ENCODE peak calls at places on chromosomes 3 and 15, in four cellular contexts. P, V, O and B are unnamed samples.

GRCh38 chr15:35671197-35671596 is 125.2 kb upstream of the DPH6 start:
- DNase-seq in V (no peak), O (no peak), P (no peak), B (no peak)

GRCh38 chr3:184813357-184813756 is 1.4 kb downstream of the VPS8 start:
- DNase-seq in P (no peak), V (no peak), O (no peak), B (no peak)

GRCh38 chr15:31393441-31394091 is 66.9 kb downstream of the KLF13 start:
- DNase-seq in P (no peak), O (peak), V (no peak), B (no peak)

GRCh38 chr3:122493296-122493695 is 21.4 kb downstream of the KPNA1 start:
- DNase-seq in V (peak), O (no peak), P (no peak), B (no peak)

GRCh38 chr15:68411276-68411675 is 20.7 kb downstream of the ITGA11 start:
- DNase-seq in O (no peak), V (no peak), P (no peak), B (no peak)

GRCh38 chr3:120357807-120358206 is 8.7 kb upstream of the LRRC58 start:
- DNase-seq in V (no peak), O (no peak), P (no peak), B (no peak)

GRCh38 chr3:132145833-132146232 is 111.0 kb upstream of the CPNE4 start:
- DNase-seq in V (peak), P (no peak), O (no peak), B (peak)

GRCh38 chr3:195054311-195054710 is 216.6 kb downstream of the XXYLT1 start:
- DNase-seq in V (no peak), O (no peak), P (no peak), B (no peak)

GRCh38 chr15:77546050-77546501 is 86.6 kb downstream of the LINGO1 start:
- DNase-seq in V (peak), O (peak), P (no peak), B (peak)

GRCh38 chr3:58414538-58415197 is 19.0 kb downstream of the PDHB start:
- DNase-seq in P (no peak), O (peak), V (peak), B (peak)

GRCh38 chr3:167909443-167910287 is 174.1 kb downstream of the SERPINI1 start:
- DNase-seq in P (no peak), V (no peak), O (no peak), B (no peak)

GRCh38 chr15:97960364-97961066 is at the start of gene ARRDC4:
- DNase-seq in P (no peak), O (peak), V (peak), B (peak)

GRCh38 chr15:97959738-97960363 is 652 bp upstream of the ARRDC4 start:
- DNase-seq in V (no peak), P (no peak), O (peak), B (no peak)

GRCh38 chr15:97963779-97964178 is 3.3 kb downstream of the ARRDC4 start:
- DNase-seq in P (no peak), O (no peak), V (no peak), B (no peak)

GRCh38 chr15:97962263-97962662 is 1.8 kb downstream of the ARRDC4 start:
- DNase-seq in V (no peak), O (no peak), P (no peak), B (no peak)

DNA sequence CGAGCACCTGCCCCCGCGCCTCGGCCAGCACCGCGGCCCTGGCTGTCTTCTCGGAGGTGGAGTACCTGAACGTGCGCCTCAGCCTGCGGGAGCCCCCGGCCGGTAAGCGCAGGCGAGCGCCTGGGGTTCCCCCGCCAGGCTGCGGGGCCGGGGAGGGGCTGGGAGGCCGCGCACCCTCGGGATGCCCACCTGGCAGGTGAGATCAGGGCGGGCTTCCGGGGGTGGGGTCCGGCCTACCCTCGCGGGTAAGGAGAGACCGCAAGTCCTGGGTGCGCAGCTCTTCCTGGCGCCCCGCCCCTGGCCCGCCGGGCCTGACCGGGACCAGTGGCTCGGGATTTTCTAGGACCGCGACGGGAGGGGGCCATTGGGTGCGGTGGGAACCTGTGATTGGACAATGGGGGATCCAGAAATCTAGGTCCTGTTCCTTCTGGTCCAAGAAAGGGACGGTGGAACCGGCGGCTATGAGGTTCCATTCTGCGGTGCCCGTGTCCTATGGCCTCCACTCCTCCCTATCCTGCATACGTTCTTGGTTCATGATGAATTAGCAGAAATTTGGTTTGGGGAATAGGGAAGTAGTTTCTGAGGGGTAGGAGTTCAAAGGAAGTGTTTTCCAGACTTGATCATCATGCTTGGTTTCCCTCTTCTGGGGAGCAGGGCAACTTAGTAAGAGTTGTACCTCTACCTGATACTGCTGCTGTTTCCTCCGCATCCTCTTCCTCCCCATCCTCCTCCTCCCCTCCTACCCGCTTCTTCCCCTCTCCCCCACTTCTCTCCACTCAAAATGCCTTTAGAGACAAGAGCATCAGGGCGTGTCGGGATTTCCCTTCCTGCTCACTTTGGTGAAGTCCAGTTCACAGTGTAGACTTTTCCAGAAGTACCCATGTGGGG is 808 bp downstream of the ARRDC4 start:
- DNase-seq in O (peak), P (no peak), V (peak), B (no peak)
- TF ChIP-seq ELK1 in O (no peak), P (no peak), V (no peak), B (no peak)

GRCh38 chr3:76203578-76203977 is 418.2 kb upstream of the ZNF717 start:
- DNase-seq in O (no peak), P (no peak), V (no peak), B (no peak)

GRCh38 chr3:76198086-76198485 is 412.7 kb upstream of the ZNF717 start:
- DNase-seq in O (no peak), P (no peak), V (no peak), B (no peak)

DNA sequence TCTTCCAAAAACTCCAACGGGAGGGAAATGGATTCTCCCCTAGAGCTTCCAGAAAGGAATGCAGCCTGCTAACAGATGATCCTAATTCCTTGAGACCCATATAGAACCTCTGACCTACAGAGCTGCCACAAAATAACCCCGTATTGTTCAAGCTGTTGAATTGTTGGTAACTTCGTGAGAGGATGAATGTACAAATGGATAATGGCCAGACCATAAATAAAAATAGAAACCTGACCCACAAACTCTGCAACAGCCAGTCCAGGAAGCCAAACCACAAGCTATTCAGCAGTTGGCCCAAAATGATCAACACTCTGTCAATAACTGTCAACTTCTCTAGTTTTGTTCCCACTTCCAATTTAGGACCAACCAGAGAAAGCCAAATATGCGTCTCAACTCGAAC is 414.0 kb upstream of the ZNF717 start:
- DNase-seq in P (no peak), O (no peak), V (no peak), B (no peak)
- TF ChIP-seq ELK1 in P (no peak), O (no peak), V (no peak), B (no peak)

GRCh38 chr3:50317303-50317702 is 5.2 kb downstream of the HYAL2 start:
- DNase-seq in O (no peak), V (no peak), P (no peak), B (no peak)

GRCh38 chr3:50314816-50315215 is 7.7 kb downstream of the HYAL2 start:
- DNase-seq in V (no peak), O (no peak), P (no peak), B (no peak)

GRCh38 chr3:50318163-50318562 is 4.4 kb downstream of the HYAL2 start:
- DNase-seq in P (no peak), V (no peak), O (no peak), B (no peak)

GRCh38 chr3:50318615-50319014 is 3.9 kb downstream of the HYAL2 start:
- DNase-seq in O (no peak), P (no peak), V (no peak), B (no peak)

DNA sequence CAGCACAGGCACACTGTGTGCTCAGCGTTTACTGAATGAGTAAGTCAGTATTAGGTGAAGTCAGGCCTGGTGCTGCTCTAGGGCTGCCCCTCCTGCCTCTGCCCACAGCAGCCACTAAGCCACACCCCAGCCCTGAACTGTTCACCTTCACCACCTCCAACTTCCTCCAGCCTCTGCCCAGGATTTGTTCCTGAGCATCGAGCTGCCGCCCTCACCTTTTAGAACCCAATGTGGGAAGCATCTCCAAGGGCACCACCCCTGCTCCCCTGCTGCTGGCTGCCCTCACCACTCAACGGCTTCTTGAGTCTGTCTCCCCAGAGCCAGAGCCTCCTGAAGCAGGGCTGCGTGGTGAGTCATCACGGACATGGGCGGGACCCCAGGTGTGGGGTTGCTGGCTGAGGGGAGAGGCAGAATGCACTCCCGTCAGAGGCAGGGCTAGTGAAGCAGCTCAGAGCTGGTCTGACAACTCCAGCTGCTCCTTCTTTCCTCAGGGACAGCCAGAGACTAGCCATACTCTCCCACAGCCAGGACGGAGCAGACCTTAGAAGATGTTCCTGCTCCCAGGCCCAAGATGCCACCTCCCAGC is 5.8 kb downstream of the HYAL2 start:
- DNase-seq in V (peak), O (peak), P (no peak), B (no peak)
- TF ChIP-seq ELK1 in V (no peak), O (no peak), P (no peak), B (no peak)

DNA sequence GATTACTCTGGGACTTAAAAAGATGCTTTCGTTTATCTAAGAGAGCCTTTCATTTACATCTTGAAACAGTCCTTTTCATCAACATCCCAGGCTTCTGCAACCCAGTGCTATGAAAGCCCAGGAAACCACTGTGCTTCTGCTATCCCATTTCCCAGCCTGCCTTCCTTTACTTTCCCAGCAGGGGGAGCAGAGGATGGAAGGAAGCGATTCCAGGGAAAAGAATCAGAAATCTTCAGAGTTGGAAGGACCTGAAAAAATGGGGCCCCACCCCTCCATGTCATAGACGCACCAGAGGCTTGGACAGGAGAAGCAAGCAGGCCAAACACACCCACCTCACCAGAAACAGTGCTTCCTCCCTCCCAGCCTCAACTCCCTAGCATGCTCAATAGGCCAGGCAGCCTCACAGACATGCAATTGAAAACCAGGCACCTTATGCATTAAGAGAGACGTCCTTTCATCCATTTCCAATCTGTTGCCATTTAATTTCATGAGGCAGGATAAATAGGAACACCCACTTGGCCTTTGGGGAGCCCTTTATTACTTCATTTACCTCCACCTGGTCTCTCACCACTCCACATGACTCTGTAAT is 584.1 kb downstream of the NTRK3 start:
- DNase-seq in P (no peak), V (peak), O (no peak), B (peak)
- TF ChIP-seq ELK1 in P (no peak), V (no peak), O (no peak), B (no peak)

DNA sequence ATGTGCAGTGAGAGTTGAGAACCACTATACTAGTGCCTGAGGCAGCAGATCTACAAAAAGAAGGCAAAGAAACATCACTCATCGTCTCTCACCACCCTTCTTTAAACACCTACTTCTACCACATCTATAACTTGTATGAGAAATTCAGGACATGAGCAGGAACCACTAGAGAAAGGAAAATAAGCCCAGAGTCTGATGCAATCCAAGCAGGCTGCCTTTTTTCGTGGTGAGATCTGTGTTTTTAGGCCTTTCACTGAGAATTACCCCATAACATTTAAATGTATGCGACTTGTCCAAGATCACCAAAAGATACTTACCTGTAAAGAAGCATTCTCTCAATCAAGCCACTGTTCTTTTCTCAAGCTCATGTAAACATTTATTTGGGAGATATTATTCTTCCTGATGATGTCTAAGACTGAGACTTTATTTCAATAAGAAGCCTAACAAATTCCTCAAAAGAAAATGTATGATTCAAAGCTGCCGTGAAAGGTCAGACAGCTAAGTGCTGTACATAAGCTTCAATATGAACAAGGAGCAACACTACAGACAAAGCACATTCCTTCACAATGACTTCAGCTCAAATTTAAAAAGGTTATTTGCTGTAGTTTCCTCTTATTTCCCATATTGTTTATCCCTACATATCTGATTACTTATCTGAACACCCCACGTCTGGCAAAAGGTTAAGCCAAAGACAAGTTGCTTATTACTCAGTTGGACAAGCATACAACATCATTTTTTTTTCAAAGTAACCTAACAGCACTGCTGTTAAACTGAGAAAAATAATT is 16.5 kb downstream of the SPICE1 start:
- DNase-seq in V (peak), P (no peak), O (no peak), B (peak)
- TF ChIP-seq ELK1 in V (no peak), P (no peak), O (no peak), B (no peak)

GRCh38 chr3:52609316-52609815 is 73.0 kb downstream of the UQCC5 start:
- DNase-seq in O (no peak), P (no peak), V (peak), B (no peak)

GRCh38 chr3:52614689-52615088 is 71.0 kb downstream of the PBRM1 start:
- DNase-seq in O (no peak), V (peak), P (no peak), B (no peak)

GRCh38 chr3:52620580-52620979 is 65.1 kb downstream of the PBRM1 start:
- DNase-seq in O (no peak), P (no peak), V (no peak), B (no peak)

DNA sequence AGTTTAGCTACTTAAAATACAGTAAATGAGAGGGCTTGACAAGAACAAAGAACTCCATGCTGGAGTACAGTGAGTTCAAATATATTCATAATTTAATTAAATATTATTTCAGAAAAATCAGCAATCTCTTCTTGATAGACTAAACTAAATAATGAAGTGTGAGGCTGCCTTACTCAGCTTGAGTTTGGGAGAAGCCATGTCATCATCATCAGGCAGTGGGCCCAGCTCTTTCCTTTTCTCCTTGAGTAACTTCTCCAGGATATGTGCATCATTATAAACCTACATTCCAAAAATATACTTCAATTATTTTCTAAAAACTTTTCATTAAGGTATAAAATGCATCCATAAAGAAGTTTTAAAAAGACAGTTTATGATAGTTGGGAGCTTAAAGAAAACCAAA is 70.5 kb downstream of the PBRM1 start:
- DNase-seq in O (no peak), V (peak), P (no peak), B (no peak)
- TF ChIP-seq ELK1 in O (no peak), V (no peak), P (no peak), B (no peak)

GRCh38 chr3:141981084-141981483 is 104.6 kb downstream of the ATP1B3 start:
- DNase-seq in V (no peak), P (no peak), O (no peak), B (no peak)
- TF ChIP-seq ELK1 in V (no peak), P (no peak), O (no peak), B (no peak)

GRCh38 chr3:106229495-106230278 is 360.9 kb upstream of the CBLB start:
- DNase-seq in O (no peak), V (no peak), P (no peak), B (no peak)

GRCh38 chr3:106231086-106231485 is 362.3 kb upstream of the CBLB start:
- DNase-seq in V (no peak), O (no peak), P (no peak), B (no peak)

GRCh38 chr3:106227068-106227467 is 358.3 kb upstream of the CBLB start:
- DNase-seq in V (no peak), O (no peak), P (no peak), B (no peak)

GRCh38 chr3:106228271-106228670 is 359.5 kb upstream of the CBLB start:
- DNase-seq in V (no peak), P (no peak), O (peak), B (no peak)
- TF ChIP-seq ELK1 in V (no peak), P (no peak), O (no peak), B (no peak)

GRCh38 chr3:124272611-124273151 is 280.8 kb upstream of the ROPN1 start:
- DNase-seq in P (no peak), V (peak), O (no peak), B (no peak)
- TF ChIP-seq ELK1 in P (no peak), V (no peak), O (no peak), B (no peak)